ENCODE peak calls at places on chromosomes 7 and 10, in six cellular contexts. One of them, this sample, is unnamed.

GRCh38 chr7:46059308-46060020 is 138.4 kb upstream of the IGFBP3 start:
- DNase-seq in trophoblast cell: no peak
- DNase-seq in H1: no peak
- DNase-seq in IMR-90: no peak
- DNase-seq in neuronal stem cell: no peak
- DNase-seq in H9: no peak
- DNase-seq in this sample: no peak

GRCh38 chr10:86079088-86079487 is 287.5 kb downstream of the GRID1 start:
- DNase-seq in trophoblast cell: peak; percentile 93
- DNase-seq in H1: peak; percentile 50
- DNase-seq in IMR-90: no peak
- DNase-seq in neuronal stem cell: no peak
- DNase-seq in H9: peak; percentile 67
- DNase-seq in this sample: no peak

GRCh38 chr10:95350212-95350829 is 59.5 kb upstream of the PDLIM1 start:
- DNase-seq in trophoblast cell: no peak
- DNase-seq in H1: no peak
- DNase-seq in IMR-90: peak; percentile 43
- DNase-seq in neuronal stem cell: no peak
- DNase-seq in H9: no peak
- DNase-seq in this sample: peak; percentile 72

GRCh38 chr10:84685047-84685660 is 356.8 kb downstream of the CCSER2 start:
- DNase-seq in trophoblast cell: no peak
- DNase-seq in H1: no peak
- DNase-seq in IMR-90: no peak
- DNase-seq in neuronal stem cell: no peak
- DNase-seq in H9: no peak
- DNase-seq in this sample: no peak

GRCh38 chr10:80168679-80169380 is 36.3 kb downstream of the PLAC9 start:
- DNase-seq in trophoblast cell: no peak
- DNase-seq in H1: no peak
- DNase-seq in IMR-90: peak; percentile 47
- DNase-seq in neuronal stem cell: no peak
- DNase-seq in H9: peak; percentile 53
- DNase-seq in this sample: peak; percentile 34

GRCh38 chr10:86355571-86356038 is 11.0 kb downstream of the GRID1 start:
- DNase-seq in trophoblast cell: no peak
- DNase-seq in H1: no peak
- DNase-seq in IMR-90: no peak
- DNase-seq in neuronal stem cell: no peak
- DNase-seq in H9: no peak
- DNase-seq in this sample: no peak

GRCh38 chr10:88893611-88894010 is 13.6 kb downstream of the STAMBPL1 start:
- DNase-seq in trophoblast cell: no peak
- DNase-seq in H1: no peak
- DNase-seq in IMR-90: peak; percentile 40
- DNase-seq in neuronal stem cell: no peak
- DNase-seq in H9: no peak
- DNase-seq in this sample: no peak

GRCh38 chr7:55138663-55139062 is 119.8 kb downstream of the EGFR start:
- DNase-seq in trophoblast cell: no peak
- DNase-seq in H1: no peak
- DNase-seq in IMR-90: no peak
- DNase-seq in neuronal stem cell: no peak
- DNase-seq in H9: no peak
- DNase-seq in this sample: no peak

GRCh38 chr10:76884673-76885275 is 752.8 kb downstream of the KCNMA1 start:
- DNase-seq in trophoblast cell: no peak
- DNase-seq in H1: no peak
- DNase-seq in IMR-90: no peak
- DNase-seq in neuronal stem cell: no peak
- DNase-seq in H9: no peak
- DNase-seq in this sample: no peak

GRCh38 chr10:88926484-88927249 is 25.9 kb downstream of the ACTA2 start:
- DNase-seq in trophoblast cell: peak; percentile 12
- DNase-seq in H1: no peak
- DNase-seq in IMR-90: peak; percentile 96
- DNase-seq in neuronal stem cell: no peak
- DNase-seq in H9: no peak
- DNase-seq in this sample: peak; percentile 86

GRCh38 chr7:137820677-137821420 is 25.9 kb downstream of the DGKI start:
- DNase-seq in trophoblast cell: no peak
- DNase-seq in H1: no peak
- DNase-seq in IMR-90: peak; percentile 83
- DNase-seq in neuronal stem cell: peak; percentile 79
- DNase-seq in H9: peak; percentile 80
- DNase-seq in this sample: peak; percentile 12

GRCh38 chr10:97895084-97895483 is 45.4 kb downstream of the GOLGA7B start:
- DNase-seq in trophoblast cell: no peak
- DNase-seq in H1: no peak
- DNase-seq in IMR-90: no peak
- DNase-seq in neuronal stem cell: no peak
- DNase-seq in H9: no peak
- DNase-seq in this sample: no peak

GRCh38 chr7:157024716-157025115 is 14.3 kb upstream of the MNX1 start:
- DNase-seq in trophoblast cell: no peak
- DNase-seq in H1: no peak
- DNase-seq in IMR-90: no peak
- DNase-seq in neuronal stem cell: no peak
- DNase-seq in H9: no peak
- DNase-seq in this sample: no peak

GRCh38 chr7:85529197-85529596 is 342.3 kb upstream of the SEMA3D start:
- DNase-seq in trophoblast cell: no peak
- DNase-seq in H1: no peak
- DNase-seq in IMR-90: peak; percentile 44
- DNase-seq in neuronal stem cell: no peak
- DNase-seq in H9: no peak
- DNase-seq in this sample: peak; percentile 50

GRCh38 chr10:1549591-1550290 is 187.6 kb downstream of the ADARB2 start:
- DNase-seq in trophoblast cell: no peak
- DNase-seq in H1: no peak
- DNase-seq in IMR-90: no peak
- DNase-seq in neuronal stem cell: no peak
- DNase-seq in H9: no peak
- DNase-seq in this sample: no peak

GRCh38 chr7:52154382-52154781 is 837.8 kb upstream of the COBL start:
- DNase-seq in trophoblast cell: no peak
- DNase-seq in H1: no peak
- DNase-seq in IMR-90: no peak
- DNase-seq in neuronal stem cell: no peak
- DNase-seq in H9: no peak
- DNase-seq in this sample: no peak

GRCh38 chr7:158782638-158783490 is 46.4 kb downstream of the ESYT2 start:
- DNase-seq in trophoblast cell: peak; percentile 61
- DNase-seq in H1: no peak
- DNase-seq in IMR-90: peak; percentile 12
- DNase-seq in neuronal stem cell: no peak
- DNase-seq in H9: no peak
- DNase-seq in this sample: peak; percentile 72

GRCh38 chr10:102801978-102802377 is 35.2 kb downstream of the CYP17A1 start:
- DNase-seq in trophoblast cell: no peak
- DNase-seq in H1: no peak
- DNase-seq in IMR-90: no peak
- DNase-seq in neuronal stem cell: no peak
- DNase-seq in H9: no peak
- DNase-seq in this sample: peak; percentile 27
- H3K18ac ChIP-seq in trophoblast cell: peak overlapping the region; percentile 51
- H3K18ac ChIP-seq in H1: peak overlapping the region; percentile 88
- H3K18ac ChIP-seq in IMR-90: no peak overlapping the region
- H3K18ac ChIP-seq in neuronal stem cell: no peak overlapping the region
- H3K18ac ChIP-seq in H9: peak overlapping the region; percentile 39
- H3K18ac ChIP-seq in this sample: no peak overlapping the region

GRCh38 chr7:7567898-7568531 is 1.3 kb downstream of the MIOS start:
- DNase-seq in trophoblast cell: no peak
- DNase-seq in H1: no peak
- DNase-seq in IMR-90: no peak
- DNase-seq in neuronal stem cell: no peak
- DNase-seq in H9: no peak
- DNase-seq in this sample: no peak
- H2AFZ ChIP-seq in trophoblast cell: no peak overlapping the region
- H2AFZ ChIP-seq in H1: no peak overlapping the region
- H2AFZ ChIP-seq in IMR-90: no peak overlapping the region
- H2AFZ ChIP-seq in neuronal stem cell: peak overlapping the region; percentile 95
- H2AFZ ChIP-seq in H9: no peak overlapping the region
- H2AFZ ChIP-seq in this sample: no peak overlapping the region

GRCh38 chr7:15669443-15669842 is 17.0 kb downstream of the MEOX2 start:
- DNase-seq in trophoblast cell: no peak
- DNase-seq in H1: no peak
- DNase-seq in IMR-90: no peak
- DNase-seq in neuronal stem cell: no peak
- DNase-seq in H9: no peak
- DNase-seq in this sample: no peak
- H2BK120ac ChIP-seq in trophoblast cell: no peak overlapping the region
- H2BK120ac ChIP-seq in H1: no peak overlapping the region
- H2BK120ac ChIP-seq in IMR-90: no peak overlapping the region
- H2BK120ac ChIP-seq in neuronal stem cell: no peak overlapping the region
- H2BK120ac ChIP-seq in H9: no peak overlapping the region
- H2BK120ac ChIP-seq in this sample: no peak overlapping the region

GRCh38 chr10:75089634-75090033 is 21.8 kb upstream of the SAMD8 start:
- DNase-seq in trophoblast cell: no peak
- DNase-seq in H1: no peak
- DNase-seq in IMR-90: no peak
- DNase-seq in neuronal stem cell: no peak
- DNase-seq in H9: no peak
- DNase-seq in this sample: no peak

GRCh38 chr10:75084834-75085384 is 26.5 kb upstream of the SAMD8 start:
- DNase-seq in trophoblast cell: no peak
- DNase-seq in H1: no peak
- DNase-seq in IMR-90: no peak
- DNase-seq in neuronal stem cell: no peak
- DNase-seq in H9: no peak
- DNase-seq in this sample: no peak

GRCh38 chr10:75091173-75091572 is 20.3 kb upstream of the SAMD8 start:
- DNase-seq in trophoblast cell: no peak
- DNase-seq in H1: no peak
- DNase-seq in IMR-90: no peak
- DNase-seq in neuronal stem cell: no peak
- DNase-seq in H9: no peak
- DNase-seq in this sample: no peak

GRCh38 chr10:75086278-75086934 is 25.1 kb upstream of the SAMD8 start:
- DNase-seq in trophoblast cell: no peak
- DNase-seq in H1: no peak
- DNase-seq in IMR-90: no peak
- DNase-seq in neuronal stem cell: no peak
- DNase-seq in H9: no peak
- DNase-seq in this sample: no peak

GRCh38 chr10:75088640-75089039 is 22.8 kb upstream of the SAMD8 start:
- DNase-seq in trophoblast cell: no peak
- DNase-seq in H1: no peak
- DNase-seq in IMR-90: no peak
- DNase-seq in neuronal stem cell: no peak
- DNase-seq in H9: no peak
- DNase-seq in this sample: no peak
- H3K18ac ChIP-seq in trophoblast cell: no peak overlapping the region
- H3K18ac ChIP-seq in H1: no peak overlapping the region
- H3K18ac ChIP-seq in IMR-90: no peak overlapping the region
- H3K18ac ChIP-seq in neuronal stem cell: peak overlapping the region; percentile 30
- H3K18ac ChIP-seq in H9: no peak overlapping the region
- H3K18ac ChIP-seq in this sample: no peak overlapping the region

GRCh38 chr7:110569486-110569885 is 521.4 kb upstream of the LRRN3 start:
- DNase-seq in trophoblast cell: no peak
- DNase-seq in H1: no peak
- DNase-seq in IMR-90: peak; percentile 75
- DNase-seq in neuronal stem cell: no peak
- DNase-seq in H9: no peak
- DNase-seq in this sample: peak; percentile 15
- H2AFZ ChIP-seq in trophoblast cell: no peak overlapping the region
- H2AFZ ChIP-seq in H1: peak overlapping the region; percentile 41
- H2AFZ ChIP-seq in IMR-90: no peak overlapping the region
- H2AFZ ChIP-seq in neuronal stem cell: peak overlapping the region; percentile 70
- H2AFZ ChIP-seq in H9: no peak overlapping the region
- H2AFZ ChIP-seq in this sample: no peak overlapping the region

This sample was measured in mesenchymal stem cell.